ENCODE peak calls at places on chromosomes 5 and 9, in eight cellular contexts. Q is WERI-Rb-1, J is PC-3, N is brain microvascular endothelial cell, C is dorsolateral prefrontal cortex, F is kidney, Z is tibial artery, W is upper lobe of left lung. O is an unnamed sample.

GRCh38 chr9:87256973-87257372 is 240.7 kb upstream of the DAPK1 start:
- DNase-seq in C (no peak), W (no peak), J (no peak), Z (no peak), F (no peak), N (no peak), Q (no peak), O (no peak)

GRCh38 chr5:87195104-87195581 is 72.5 kb upstream of the RASA1 start:
- DNase-seq in C (no peak), J (peak; percentile 68), Z (no peak), Q (no peak), N (peak; percentile 72), W (no peak), F (no peak), O (no peak)

GRCh38 chr5:67998709-67999251 is 216.8 kb upstream of the PIK3R1 start:
- DNase-seq in F (peak; percentile 75), W (peak; percentile 84), Q (no peak), J (peak; percentile 18), C (peak; percentile 27), N (peak; percentile 91), Z (peak; percentile 87), O (no peak)

GRCh38 chr9:33289501-33289900 is 815 bp upstream of the NFX1 start:
- DNase-seq in F (peak; percentile 69), N (no peak), Q (no peak), C (peak; percentile 27), Z (peak; percentile 69), J (no peak), W (no peak), O (peak; percentile 68)

GRCh38 chr5:69275563-69275962 is 40.9 kb downstream of the CDK7 start:
- DNase-seq in J (no peak), N (no peak), Z (no peak), C (no peak), Q (no peak), W (no peak), F (no peak), O (no peak)

GRCh38 chr5:38110130-38110529 is 148.2 kb upstream of the EGFLAM start:
- DNase-seq in Q (no peak), N (no peak), C (no peak), Z (no peak), J (no peak), F (no peak), W (no peak), O (no peak)

GRCh38 chr9:132040808-132041207 is 38.9 kb downstream of the MED27 start:
- DNase-seq in F (no peak), W (no peak), C (no peak), Q (no peak), J (no peak), Z (no peak), N (no peak), O (no peak)

GRCh38 chr5:116864157-116864837 is 289.7 kb upstream of the SEMA6A start:
- DNase-seq in J (no peak), Z (no peak), C (no peak), N (peak; percentile 7), Q (no peak), F (no peak), W (no peak), O (no peak)

GRCh38 chr9:89154651-89155336 is 23.8 kb downstream of the SHC3 start:
- DNase-seq in F (peak; percentile 35), J (peak; percentile 85), C (no peak), Q (no peak), Z (no peak), N (peak; percentile 90), W (no peak), O (no peak)

GRCh38 chr9:128192601-128193371 is 1.4 kb upstream of the CIZ1 start:
- DNase-seq in Q (no peak), W (peak; percentile 92), Z (peak; percentile 96), F (peak; percentile 96), J (peak; percentile 93), C (peak; percentile 48), N (peak; percentile 68), O (peak; percentile 67)

GRCh38 chr5:160651682-160652645 is 200.0 kb downstream of the ATP10B start:
- DNase-seq in C (no peak), J (no peak), F (no peak), Z (no peak), W (no peak), N (no peak), Q (no peak), O (no peak)

GRCh38 chr5:162274684-162275083 is 207.1 kb downstream of the GABRG2 start:
- DNase-seq in W (peak; percentile 19), N (no peak), J (no peak), C (peak; percentile 4), Q (no peak), F (no peak), Z (no peak), O (no peak)

GRCh38 chr5:81069965-81070364 is 109.8 kb downstream of the RASGRF2 start:
- DNase-seq in J (no peak), Z (no peak), N (no peak), Q (no peak), C (no peak), W (no peak), F (no peak), O (no peak)

GRCh38 chr9:77015291-77016048 is 4.0 kb upstream of the FOXB2 start:
- DNase-seq in J (no peak), C (no peak), N (no peak), Z (no peak), Q (no peak), W (no peak), F (no peak), O (no peak)

GRCh38 chr9:96399335-96399633 is 15.8 kb upstream of the SLC35D2 start:
- DNase-seq in F (no peak), C (no peak), J (no peak), N (no peak), W (no peak), Q (no peak), Z (no peak), O (no peak)
- H3K27ac ChIP-seq in F (no peak overlapping the region), C (no peak overlapping the region), J (no peak overlapping the region), N (no peak overlapping the region), W (no peak overlapping the region), Q (no peak overlapping the region), Z (no peak overlapping the region), O (peak overlapping the region; percentile 36)

DNA sequence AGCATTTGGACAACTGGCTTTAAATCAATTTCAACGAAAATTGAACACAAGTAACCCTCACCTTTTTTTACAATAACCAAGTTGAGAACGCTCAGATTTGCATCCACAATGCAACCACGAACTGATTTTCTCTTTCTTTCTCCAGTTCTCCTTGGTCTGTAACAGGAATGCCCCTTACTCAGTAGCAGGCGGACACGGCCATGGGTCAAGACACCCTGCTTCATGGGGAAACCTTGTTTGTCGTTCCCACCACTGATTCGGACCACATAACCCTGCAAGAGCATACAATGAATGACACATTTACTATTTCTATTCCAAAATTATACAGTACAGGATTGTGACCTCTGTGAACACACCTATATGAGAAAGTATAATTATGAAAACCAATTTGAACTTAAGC is 1.4 kb downstream of the RPS6 start:
- DNase-seq in W (no peak), J (no peak), N (no peak), Z (no peak), C (no peak), F (no peak), Q (no peak), O (no peak)
- H3K4me3 ChIP-seq in W (peak overlapping the region; percentile 68), J (peak overlapping the region; percentile 94), N (peak overlapping the region; percentile 77), Z (peak overlapping the region; percentile 61), C (peak overlapping the region; percentile 79), F (peak overlapping the region; percentile 99), Q (peak overlapping the region; percentile 73), O (peak overlapping the region; percentile 90)

DNA sequence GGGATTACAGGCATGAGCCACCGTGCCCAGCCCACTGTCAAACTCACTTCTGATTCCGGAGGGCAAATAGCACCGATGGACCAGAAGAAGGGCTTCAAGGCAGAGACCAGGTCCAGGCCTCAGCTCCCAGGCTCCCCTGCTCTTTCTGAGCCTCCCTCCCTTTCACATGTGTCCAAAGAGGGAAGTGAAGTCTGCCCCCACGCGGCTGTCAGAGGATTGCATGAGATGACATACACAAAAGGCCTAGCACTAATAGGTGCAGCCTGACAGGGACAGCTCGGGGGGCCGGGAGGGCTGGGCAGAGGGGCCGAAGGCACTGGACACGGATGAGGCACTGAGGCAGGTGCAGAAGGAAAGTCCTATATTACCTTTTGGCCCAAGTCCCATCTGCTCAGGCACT is 16.1 kb downstream of the FBP1 start:
- DNase-seq in W (peak; percentile 31), C (no peak), F (no peak), N (no peak), Q (peak; percentile 68), J (no peak), Z (no peak), O (no peak)
- TF ChIP-seq CTCF in W (no peak), C (no peak), F (no peak), N (peak; percentile 58), Q (peak; percentile 60), J (no peak), Z (no peak), O (peak; percentile 13)

DNA sequence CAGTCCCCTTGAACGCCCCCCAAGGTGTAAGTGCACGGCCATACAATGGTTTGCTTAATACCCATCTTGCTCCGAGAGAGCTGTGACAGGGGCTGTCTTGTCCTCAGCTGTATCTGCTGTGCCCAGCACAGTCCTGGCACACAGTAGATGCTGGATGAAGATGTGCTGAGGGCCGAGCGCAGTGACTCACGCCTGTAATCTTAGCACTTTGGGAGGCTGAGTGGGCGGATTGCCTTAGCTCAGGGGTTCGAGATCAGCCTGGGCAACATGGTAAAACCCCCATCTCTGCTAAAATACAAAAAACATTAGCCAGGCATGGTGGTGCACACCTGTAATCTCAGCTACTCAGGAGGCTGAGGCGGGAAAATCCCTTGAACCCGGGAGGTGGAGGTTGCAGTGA is 53.6 kb downstream of the C9orf50 start:
- DNase-seq in J (no peak), F (no peak), Q (no peak), N (no peak), W (no peak), C (no peak), Z (no peak), O (no peak)
- H3K27ac ChIP-seq in J (no peak overlapping the region), F (no peak overlapping the region), Q (no peak overlapping the region), N (no peak overlapping the region), W (no peak overlapping the region), C (peak overlapping the region; percentile 90), Z (peak overlapping the region; percentile 92), O (no peak overlapping the region)

DNA sequence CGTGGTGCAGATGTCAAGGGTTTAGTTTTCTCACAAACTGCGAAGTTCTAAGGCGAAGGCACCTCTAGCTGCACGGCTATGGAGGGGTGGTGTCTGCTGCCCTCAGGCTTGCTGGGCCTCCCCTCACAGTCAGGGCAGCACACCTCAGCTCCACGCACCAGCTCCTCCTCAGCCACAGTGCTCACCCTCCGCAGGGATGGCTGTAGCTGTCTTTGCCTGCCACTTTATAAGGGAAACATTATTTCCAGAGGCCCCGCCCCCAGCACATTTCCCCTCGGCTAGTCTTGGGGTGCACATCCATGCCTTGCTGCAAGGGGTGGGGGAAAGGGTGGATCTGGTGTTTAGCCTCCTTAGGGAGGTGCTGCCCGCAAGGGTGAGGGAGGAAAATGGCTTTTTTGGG is 154.6 kb downstream of the TRIO start:
- DNase-seq in J (no peak), F (no peak), Q (no peak), W (no peak), N (no peak), C (no peak), Z (no peak), O (no peak)
- H3K4me3 ChIP-seq in J (no peak overlapping the region), F (no peak overlapping the region), Q (no peak overlapping the region), W (no peak overlapping the region), N (no peak overlapping the region), C (no peak overlapping the region), Z (no peak overlapping the region), O (no peak overlapping the region)